ENCODE peak calls at places on chromosome 16, in five cellular contexts. One of them, this sample, is unnamed.

GRCh38 chr16:50153648-50154368 is 702 bp downstream of the TENT4B start:
- ATAC-seq in upper lobe of left lung: no peak
- ATAC-seq in K562: peak
- ATAC-seq in A549: peak
- ATAC-seq in HepG2: peak
- ATAC-seq in this sample: no peak

GRCh38 chr16:85524630-85525463 is 88.3 kb upstream of the GSE1 start:
- ATAC-seq in A549: peak
- ATAC-seq in upper lobe of left lung: peak
- ATAC-seq in HepG2: peak
- ATAC-seq in K562: no peak
- ATAC-seq in this sample: peak

GRCh38 chr16:74982303-74982702 is 2.6 kb downstream of the WDR59 start:
- ATAC-seq in HepG2: no peak
- ATAC-seq in K562: no peak
- ATAC-seq in A549: no peak
- ATAC-seq in upper lobe of left lung: no peak
- ATAC-seq in this sample: no peak

GRCh38 chr16:53358884-53359283 is 75.4 kb upstream of the RBL2 start:
- ATAC-seq in upper lobe of left lung: no peak
- ATAC-seq in HepG2: no peak
- ATAC-seq in A549: no peak
- ATAC-seq in K562: no peak
- ATAC-seq in this sample: no peak

GRCh38 chr16:85180047-85180878 is 68.0 kb upstream of the CIBAR2 start:
- ATAC-seq in HepG2: no peak
- ATAC-seq in A549: no peak
- ATAC-seq in upper lobe of left lung: no peak
- ATAC-seq in K562: no peak
- ATAC-seq in this sample: no peak

GRCh38 chr16:72203401-72203800 is 31.4 kb upstream of the PMFBP1 start:
- ATAC-seq in K562: no peak
- ATAC-seq in upper lobe of left lung: peak
- ATAC-seq in A549: no peak
- ATAC-seq in HepG2: no peak
- ATAC-seq in this sample: peak

GRCh38 chr16:81821422-81822128 is 42.5 kb downstream of the PLCG2 start:
- ATAC-seq in HepG2: no peak
- ATAC-seq in upper lobe of left lung: no peak
- ATAC-seq in K562: no peak
- ATAC-seq in A549: no peak
- ATAC-seq in this sample: no peak

GRCh38 chr16:19203374-19203966 is 35.4 kb downstream of the SYT17 start:
- ATAC-seq in HepG2: no peak
- ATAC-seq in K562: no peak
- ATAC-seq in upper lobe of left lung: peak
- ATAC-seq in A549: no peak
- ATAC-seq in this sample: no peak

GRCh38 chr16:58094791-58095574 is 34.2 kb downstream of the CFAP20 start:
- ATAC-seq in A549: no peak
- ATAC-seq in upper lobe of left lung: no peak
- ATAC-seq in HepG2: no peak
- ATAC-seq in K562: peak
- ATAC-seq in this sample: no peak

GRCh38 chr16:81711609-81712329 is 67.3 kb upstream of the PLCG2 start:
- ATAC-seq in K562: peak
- ATAC-seq in upper lobe of left lung: peak
- ATAC-seq in A549: peak
- ATAC-seq in HepG2: no peak
- ATAC-seq in this sample: peak

GRCh38 chr16:48117217-48118105 is 38.3 kb downstream of the ABCC12 start:
- ATAC-seq in A549: peak
- ATAC-seq in K562: peak
- ATAC-seq in HepG2: peak
- ATAC-seq in upper lobe of left lung: peak
- ATAC-seq in this sample: no peak

GRCh38 chr16:21121150-21121549 is 29.5 kb downstream of the DNAH3 start:
- ATAC-seq in HepG2: no peak
- ATAC-seq in A549: no peak
- ATAC-seq in K562: no peak
- ATAC-seq in upper lobe of left lung: no peak
- ATAC-seq in this sample: no peak

GRCh38 chr16:8798174-8798527 is 512 bp downstream of the PMM2 start:
- ATAC-seq in A549: peak
- ATAC-seq in K562: peak
- ATAC-seq in HepG2: peak
- ATAC-seq in upper lobe of left lung: peak
- ATAC-seq in this sample: no peak

GRCh38 chr16:984736-985135 is 3.2 kb downstream of the SOX8 start:
- ATAC-seq in upper lobe of left lung: no peak
- ATAC-seq in HepG2: no peak
- ATAC-seq in A549: no peak
- ATAC-seq in K562: no peak
- ATAC-seq in this sample: no peak

GRCh38 chr16:11233727-11234376 is 22.2 kb downstream of the SOCS1 start:
- ATAC-seq in A549: no peak
- ATAC-seq in K562: peak
- ATAC-seq in HepG2: peak
- ATAC-seq in upper lobe of left lung: no peak
- ATAC-seq in this sample: no peak

GRCh38 chr16:74608381-74608780 is 1.5 kb upstream of the GLG1 start:
- ATAC-seq in K562: no peak
- ATAC-seq in HepG2: no peak
- ATAC-seq in A549: no peak
- ATAC-seq in upper lobe of left lung: no peak
- ATAC-seq in this sample: no peak

GRCh38 chr16:20111143-20111542 is 37.5 kb upstream of the GPR139 start:
- ATAC-seq in K562: no peak
- ATAC-seq in HepG2: no peak
- ATAC-seq in upper lobe of left lung: no peak
- ATAC-seq in A549: no peak
- ATAC-seq in this sample: no peak

GRCh38 chr16:73298562-73298961 is 250.6 kb upstream of the ZFHX3 start:
- ATAC-seq in K562: no peak
- ATAC-seq in upper lobe of left lung: no peak
- ATAC-seq in A549: no peak
- ATAC-seq in HepG2: no peak
- ATAC-seq in this sample: no peak

GRCh38 chr16:20049831-20050230 is 23.9 kb downstream of the GPR139 start:
- ATAC-seq in HepG2: no peak
- ATAC-seq in upper lobe of left lung: no peak
- ATAC-seq in A549: no peak
- ATAC-seq in K562: no peak
- ATAC-seq in this sample: no peak

GRCh38 chr16:85651822-85652430 is 36.8 kb downstream of the GINS2 start:
- ATAC-seq in K562: peak
- ATAC-seq in HepG2: peak
- ATAC-seq in upper lobe of left lung: peak
- ATAC-seq in A549: peak
- ATAC-seq in this sample: peak

GRCh38 chr16:74456290-74456625 is 35.0 kb upstream of the CLEC18B start:
- ATAC-seq in A549: no peak
- ATAC-seq in HepG2: no peak
- ATAC-seq in K562: no peak
- ATAC-seq in upper lobe of left lung: no peak
- ATAC-seq in this sample: no peak

GRCh38 chr16:85613609-85614337 is 651 bp downstream of the GSE1 start:
- ATAC-seq in K562: peak
- ATAC-seq in A549: peak
- ATAC-seq in HepG2: peak
- ATAC-seq in upper lobe of left lung: peak
- ATAC-seq in this sample: no peak

GRCh38 chr16:58027341-58028167 is 2.0 kb downstream of the MMP15 start:
- ATAC-seq in HepG2: peak
- ATAC-seq in upper lobe of left lung: peak
- ATAC-seq in K562: peak
- ATAC-seq in A549: peak
- ATAC-seq in this sample: no peak

GRCh38 chr16:27455700-27456099 is 53.7 kb downstream of the IL21R start:
- ATAC-seq in K562: no peak
- ATAC-seq in upper lobe of left lung: no peak
- ATAC-seq in HepG2: no peak
- ATAC-seq in A549: no peak
- ATAC-seq in this sample: no peak

GRCh38 chr16:82195917-82196494 is 26.0 kb upstream of the MPHOSPH6 start:
- ATAC-seq in HepG2: no peak
- ATAC-seq in A549: no peak
- ATAC-seq in K562: no peak
- ATAC-seq in upper lobe of left lung: peak
- ATAC-seq in this sample: peak

GRCh38 chr16:84042879-84043485 is 387 bp upstream of the SLC38A8 start:
- ATAC-seq in upper lobe of left lung: no peak
- ATAC-seq in K562: peak
- ATAC-seq in A549: no peak
- ATAC-seq in HepG2: peak
- ATAC-seq in this sample: no peak

GRCh38 chr16:77721752-77722314 is 481 bp upstream of the NUDT7 start:
- ATAC-seq in HepG2: peak
- ATAC-seq in K562: peak
- ATAC-seq in A549: peak
- ATAC-seq in upper lobe of left lung: no peak
- ATAC-seq in this sample: no peak

GRCh38 chr16:77191259-77191969 is 424 bp downstream of the MON1B start:
- ATAC-seq in HepG2: peak
- ATAC-seq in K562: peak
- ATAC-seq in A549: peak
- ATAC-seq in upper lobe of left lung: peak
- ATAC-seq in this sample: no peak

GRCh38 chr16:60077791-60078280 is 1343.7 kb upstream of the GOT2 start:
- ATAC-seq in K562: no peak
- ATAC-seq in upper lobe of left lung: no peak
- ATAC-seq in A549: no peak
- ATAC-seq in HepG2: no peak
- ATAC-seq in this sample: no peak

GRCh38 chr16:67936876-67937605 is 391 bp upstream of the PSMB10 start:
- ATAC-seq in HepG2: peak
- ATAC-seq in K562: peak
- ATAC-seq in A549: no peak
- ATAC-seq in upper lobe of left lung: no peak
- ATAC-seq in this sample: no peak

GRCh38 chr16:82891424-82891823 is 264.7 kb downstream of the CDH13 start:
- ATAC-seq in A549: no peak
- ATAC-seq in HepG2: no peak
- ATAC-seq in K562: no peak
- ATAC-seq in upper lobe of left lung: no peak
- ATAC-seq in this sample: no peak

DNA sequence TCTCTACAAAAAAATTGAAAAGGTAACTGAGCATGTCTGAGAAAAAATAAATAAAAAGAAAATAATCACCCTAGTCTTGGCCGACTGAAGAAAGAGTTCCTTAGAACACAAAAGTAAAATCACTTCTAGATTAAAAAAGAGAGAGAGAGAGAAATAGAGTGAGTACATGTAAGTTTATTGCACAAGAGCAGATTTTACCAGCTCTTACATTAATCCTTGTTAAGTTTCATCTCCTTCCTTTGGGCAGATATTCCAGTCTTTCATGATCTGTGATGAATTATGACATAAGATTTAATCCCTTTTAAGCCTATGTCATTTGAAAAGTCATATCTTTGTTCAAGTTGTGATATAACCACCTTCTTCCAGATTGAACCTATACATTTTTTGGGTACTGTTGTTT is 54.8 kb downstream of the NFAT5 start:
- ATAC-seq in A549: no peak
- ATAC-seq in K562: no peak
- ATAC-seq in upper lobe of left lung: no peak
- ATAC-seq in HepG2: no peak
- ATAC-seq in this sample: peak
- H3K4me3 ChIP-seq in A549: no peak
- H3K4me3 ChIP-seq in K562: no peak
- H3K4me3 ChIP-seq in upper lobe of left lung: no peak
- H3K4me3 ChIP-seq in HepG2: no peak
- H3K4me3 ChIP-seq in this sample: no peak

GRCh38 chr16:51306116-51306515 is 155.0 kb upstream of the SALL1 start:
- ATAC-seq in HepG2: no peak
- ATAC-seq in A549: no peak
- ATAC-seq in upper lobe of left lung: no peak
- ATAC-seq in K562: no peak
- ATAC-seq in this sample: no peak
- TF ChIP-seq EP300 in HepG2: no peak
- TF ChIP-seq EP300 in A549: no peak
- TF ChIP-seq EP300 in upper lobe of left lung: no peak
- TF ChIP-seq EP300 in K562: no peak
- TF ChIP-seq EP300 in this sample: no peak

GRCh38 chr16:88970539-88971065 is 6.4 kb downstream of the CBFA2T3 start:
- ATAC-seq in upper lobe of left lung: no peak
- ATAC-seq in K562: no peak
- ATAC-seq in A549: no peak
- ATAC-seq in HepG2: no peak
- ATAC-seq in this sample: no peak
- TF ChIP-seq POLR2A in upper lobe of left lung: no peak
- TF ChIP-seq POLR2A in K562: no peak
- TF ChIP-seq POLR2A in A549: no peak
- TF ChIP-seq POLR2A in HepG2: no peak
- TF ChIP-seq POLR2A in this sample: no peak

DNA sequence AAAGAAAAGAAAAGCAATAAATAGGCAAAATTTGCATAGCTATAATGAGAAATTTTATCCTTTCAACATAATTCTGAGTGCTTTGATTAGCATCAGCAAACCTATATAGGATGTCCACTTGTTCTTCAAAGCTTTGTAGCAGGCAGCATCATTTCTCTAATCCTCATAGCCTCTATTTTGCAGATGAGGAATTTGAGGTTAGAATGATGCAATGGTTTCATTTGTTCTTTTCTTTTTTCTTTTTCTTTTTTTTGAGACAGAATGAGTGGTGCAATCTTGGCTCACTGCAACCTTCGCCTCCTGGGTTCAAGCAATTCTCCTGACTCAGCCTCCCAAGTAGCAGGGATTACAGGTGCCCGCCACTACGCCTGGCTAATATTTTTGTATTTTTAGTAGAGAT is 594.4 kb downstream of the TOX3 start:
- ATAC-seq in HepG2: no peak
- ATAC-seq in upper lobe of left lung: no peak
- ATAC-seq in K562: no peak
- ATAC-seq in A549: no peak
- ATAC-seq in this sample: no peak
- H3K4me3 ChIP-seq in HepG2: no peak
- H3K4me3 ChIP-seq in upper lobe of left lung: no peak
- H3K4me3 ChIP-seq in K562: no peak
- H3K4me3 ChIP-seq in A549: no peak
- H3K4me3 ChIP-seq in this sample: no peak

DNA sequence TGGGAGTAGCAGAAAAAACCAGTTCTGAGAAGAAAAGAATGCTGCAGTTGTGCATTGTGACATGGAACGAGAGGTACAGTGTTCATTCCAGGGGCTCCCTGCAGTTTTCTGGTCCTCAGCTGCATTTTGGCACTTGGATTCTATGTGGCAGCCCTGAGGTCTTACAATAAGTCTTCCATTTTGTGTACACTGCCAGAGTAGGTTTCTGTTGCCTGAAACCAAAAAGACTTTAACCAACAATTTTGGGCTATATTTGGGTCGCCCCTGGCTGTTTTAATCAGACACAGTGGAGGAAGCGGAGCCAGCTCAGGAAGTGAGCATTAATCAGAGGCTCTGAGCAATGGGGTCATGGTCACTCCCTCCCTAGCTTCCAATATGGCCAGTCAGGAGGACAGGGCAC is 15.7 kb downstream of the DYNLRB2 start:
- ATAC-seq in A549: no peak
- ATAC-seq in K562: no peak
- ATAC-seq in upper lobe of left lung: no peak
- ATAC-seq in HepG2: no peak
- ATAC-seq in this sample: no peak
- TF ChIP-seq EP300 in A549: no peak
- TF ChIP-seq EP300 in K562: no peak
- TF ChIP-seq EP300 in upper lobe of left lung: no peak
- TF ChIP-seq EP300 in HepG2: no peak
- TF ChIP-seq EP300 in this sample: no peak

GRCh38 chr16:31179747-31180458 is at the start of gene FUS:
- ATAC-seq in upper lobe of left lung: peak
- ATAC-seq in HepG2: peak
- ATAC-seq in A549: peak
- ATAC-seq in K562: peak
- ATAC-seq in this sample: peak
- TF ChIP-seq POLR2A in upper lobe of left lung: peak
- TF ChIP-seq POLR2A in HepG2: peak
- TF ChIP-seq POLR2A in A549: peak
- TF ChIP-seq POLR2A in K562: peak
- TF ChIP-seq POLR2A in this sample: peak